ENCODE peak calls at places on chromosomes 7 and 10, in five cellular contexts. I, W, D, L and C are unnamed samples.

GRCh38 chr7:80392229-80393169 is 119.4 kb downstream of the GNAT3 start:
- DNase-seq in D (peak; percentile 48), I (no peak), W (no peak), L (no peak), C (no peak)

GRCh38 chr7:18437086-18437485 is 58.5 kb upstream of the HDAC9 start:
- DNase-seq in I (no peak), D (no peak), W (no peak), L (no peak), C (no peak)

GRCh38 chr10:78381072-78381471 is 347.4 kb downstream of the RPS24 start:
- DNase-seq in D (no peak), L (no peak), I (no peak), W (no peak), C (no peak)

GRCh38 chr7:4286281-4286680 is 395.8 kb upstream of the FOXK1 start:
- DNase-seq in I (no peak), D (no peak), L (no peak), W (no peak), C (no peak)

GRCh38 chr10:124589491-124590006 is 127.9 kb downstream of the LHPP start:
- DNase-seq in W (no peak), D (no peak), L (no peak), I (no peak), C (no peak)

GRCh38 chr7:3043544-3044395 is at the start of gene CARD11:
- DNase-seq in I (no peak), W (no peak), L (no peak), D (peak; percentile 24), C (peak; percentile 52)

GRCh38 chr7:81457858-81458522 is 311.9 kb downstream of the HGF start:
- DNase-seq in I (no peak), D (peak; percentile 51), L (no peak), W (no peak), C (no peak)

GRCh38 chr10:49688920-49689319 is 9.5 kb downstream of the C10orf53 start:
- DNase-seq in L (no peak), I (no peak), D (no peak), W (no peak), C (no peak)

GRCh38 chr10:78335691-78336401 is 302.2 kb downstream of the RPS24 start:
- DNase-seq in I (no peak), L (no peak), D (peak; percentile 84), W (peak; percentile 25), C (no peak)

GRCh38 chr10:114829160-114829909 is 7.8 kb downstream of the FHIP2A start:
- DNase-seq in W (no peak), L (no peak), D (no peak), I (no peak), C (no peak)

GRCh38 chr7:47488969-47489342 is 93.0 kb downstream of the TNS3 start:
- DNase-seq in W (no peak), I (no peak), D (no peak), L (no peak), C (no peak)

GRCh38 chr10:16789266-16789665 is 28.0 kb downstream of the RSU1 start:
- DNase-seq in I (no peak), D (no peak), W (no peak), L (no peak), C (no peak)

GRCh38 chr10:126110434-126110833 is 214.1 kb downstream of the FANK1 start:
- DNase-seq in I (no peak), D (no peak), W (no peak), L (no peak), C (no peak)

GRCh38 chr7:127976056-127976455 is 55.2 kb downstream of the LRRC4 start:
- DNase-seq in I (no peak), D (no peak), W (no peak), L (no peak), C (no peak)

GRCh38 chr7:19119901-19120486 is 2.6 kb upstream of the TWIST1 start:
- DNase-seq in I (no peak), D (no peak), L (no peak), W (no peak), C (no peak)

GRCh38 chr10:130726996-130727725 is 584.4 kb downstream of the TCERG1L start:
- DNase-seq in I (no peak), L (no peak), D (no peak), W (no peak), C (no peak)

GRCh38 chr10:59830601-59831259 is 75.6 kb downstream of the CCDC6 start:
- DNase-seq in I (no peak), D (peak; percentile 40), L (no peak), W (peak; percentile 17), C (no peak)

GRCh38 chr10:67808706-67809105 is 29.3 kb downstream of the DNAJC12 start:
- DNase-seq in L (no peak), D (no peak), W (no peak), I (no peak), C (no peak)

GRCh38 chr7:4655311-4655710 is 26.8 kb upstream of the FOXK1 start:
- DNase-seq in I (no peak), L (no peak), W (no peak), D (no peak), C (no peak)

GRCh38 chr7:44145969-44146897 is 5.1 kb upstream of the MYL7 start:
- DNase-seq in I (no peak), D (peak; percentile 18), L (peak; percentile 17), W (no peak), C (no peak)

GRCh38 chr7:84025332-84025927 is 169.2 kb downstream of the SEMA3A start:
- DNase-seq in L (no peak), I (no peak), D (peak; percentile 99), W (no peak), C (no peak)

GRCh38 chr7:32506266-32507054 is 11.2 kb downstream of the AVL9 start:
- DNase-seq in L (peak; percentile 22), I (no peak), W (no peak), D (peak; percentile 96), C (peak; percentile 8)

GRCh38 chr7:47741984-47742383 is 160.1 kb upstream of the TNS3 start:
- DNase-seq in I (no peak), D (no peak), L (no peak), W (no peak), C (no peak)

GRCh38 chr10:125802739-125803138 is 20.3 kb downstream of the UROS start:
- DNase-seq in L (no peak), D (no peak), I (no peak), W (no peak), C (no peak)

GRCh38 chr7:151806204-151806603 is 70.7 kb downstream of the PRKAG2 start:
- DNase-seq in I (no peak), L (no peak), D (peak; percentile 33), W (no peak), C (no peak)